ENCODE peak calls at places on chromosome 16, in eight cellular contexts. D is astrocyte of the spinal cord; F is endothelial cell; V is KG1; G is mesendoderm; N is testis; X is heart right ventricle; Q is activated effector memory CD4-positive, alpha-beta T cell treated with Interleukin-2 at 50 U/mL for 16 hours. U is an unnamed sample.

GRCh38 chr16:84294196-84295142 is at the start of gene WFDC1:
- DNase-seq in D (no peak), F (no peak), V (no peak), G (no peak), N (no peak), X (no peak), Q (no peak), U (no peak)

GRCh38 chr16:10959161-10959560 is 14.8 kb downstream of the CLEC16A start:
- DNase-seq in D (no peak), F (no peak), V (no peak), G (no peak), N (no peak), X (no peak), Q (no peak), U (no peak)

GRCh38 chr16:78134944-78135619 is 35.6 kb downstream of the WWOX start:
- DNase-seq in D (no peak), F (no peak), V (no peak), G (no peak), N (no peak), X (no peak), Q (no peak), U (no peak)

GRCh38 chr16:11681977-11682654 is 13.9 kb downstream of the SNN start:
- DNase-seq in D (no peak), F (no peak), V (no peak), G (no peak), N (no peak), X (no peak), Q (no peak), U (no peak)

GRCh38 chr16:57123216-57123968 is 31.0 kb downstream of the CPNE2 start:
- DNase-seq in D (no peak), F (no peak), V (no peak), G (no peak), N (no peak), X (no peak), Q (no peak), U (no peak)

GRCh38 chr16:82459580-82460256 is 167.1 kb upstream of the CDH13 start:
- DNase-seq in D (no peak), F (no peak), V (no peak), G (no peak), N (no peak), X (no peak), Q (no peak), U (no peak)

GRCh38 chr16:69182730-69183416 is 4.1 kb upstream of the SNTB2 start:
- DNase-seq in D (no peak), F (no peak), V (no peak), G (no peak), N (no peak), X (no peak), Q (no peak), U (no peak)

GRCh38 chr16:48030926-48031325 is 124.9 kb downstream of the ABCC12 start:
- DNase-seq in D (no peak), F (no peak), V (no peak), G (no peak), N (no peak), X (no peak), Q (no peak), U (no peak)

GRCh38 chr16:35752773-35753558 is 2293.6 kb downstream of the TP53TG3F start:
- DNase-seq in D (no peak), F (no peak), V (no peak), G (no peak), N (no peak), X (no peak), Q (no peak), U (no peak)

GRCh38 chr16:80619824-80620223 is 79.0 kb downstream of the DYNLRB2 start:
- DNase-seq in D (no peak), F (no peak), V (no peak), G (peak; percentile 14), N (no peak), X (no peak), Q (no peak), U (no peak)

GRCh38 chr16:795580-796229 is 4.8 kb downstream of the GNG13 start:
- DNase-seq in D (no peak), F (no peak), V (no peak), G (no peak), N (no peak), X (no peak), Q (no peak), U (no peak)

GRCh38 chr16:77723108-77723514 is 797 bp downstream of the NUDT7 start:
- DNase-seq in D (peak; percentile 66), F (peak; percentile 8), V (peak; percentile 5), G (no peak), N (no peak), X (peak; percentile 22), Q (peak; percentile 3), U (no peak)

GRCh38 chr16:58938856-58939255 is 204.7 kb upstream of the GOT2 start:
- DNase-seq in D (no peak), F (no peak), V (no peak), G (peak; percentile 40), N (no peak), X (no peak), Q (no peak), U (no peak)

GRCh38 chr16:47311738-47312505 is 148.9 kb downstream of the ITFG1 start:
- DNase-seq in D (peak; percentile 37), F (no peak), V (no peak), G (peak; percentile 29), N (no peak), X (no peak), Q (no peak), U (no peak)

GRCh38 chr16:65121870-65122723 is at the start of gene CDH11:
- DNase-seq in D (peak; percentile 91), F (peak; percentile 62), V (no peak), G (peak; percentile 81), N (peak; percentile 60), X (peak; percentile 53), Q (no peak), U (peak; percentile 74)

GRCh38 chr16:86835981-86836380 is 257.6 kb downstream of the FOXL1 start:
- DNase-seq in D (no peak), F (no peak), V (no peak), G (no peak), N (no peak), X (no peak), Q (no peak), U (no peak)

GRCh38 chr16:75206749-75207451 is at the start of gene CTRB2:
- DNase-seq in D (no peak), F (no peak), V (no peak), G (no peak), N (no peak), X (no peak), Q (no peak), U (no peak)

GRCh38 chr16:70157105-70157476 is 16.5 kb upstream of the CLEC18C start:
- DNase-seq in D (no peak), F (no peak), V (no peak), G (no peak), N (peak; percentile 18), X (no peak), Q (no peak), U (no peak)

GRCh38 chr16:67244387-67245188 is 2.7 kb downstream of the FHOD1 start:
- DNase-seq in D (peak; percentile 86), F (no peak), V (peak; percentile 89), G (peak; percentile 77), N (peak; percentile 56), X (peak; percentile 86), Q (peak; percentile 65), U (peak; percentile 83)

GRCh38 chr16:3716831-3717234 is 491 bp downstream of the TRAP1 start:
- DNase-seq in D (no peak), F (peak; percentile 18), V (peak; percentile 21), G (peak; percentile 29), N (peak; percentile 38), X (no peak), Q (no peak), U (no peak)

GRCh38 chr16:17368951-17369350 is 101.8 kb downstream of the XYLT1 start:
- DNase-seq in D (no peak), F (no peak), V (no peak), G (no peak), N (no peak), X (no peak), Q (peak; percentile 42), U (no peak)

GRCh38 chr16:57639172-57639571 is 10.7 kb downstream of the ADGRG1 start:
- DNase-seq in D (peak; percentile 36), F (peak; percentile 68), V (no peak), G (peak; percentile 89), N (peak; percentile 67), X (no peak), Q (no peak), U (no peak)

GRCh38 chr16:27579086-27579980 is 29.4 kb downstream of the KATNIP start:
- DNase-seq in D (no peak), F (no peak), V (no peak), G (no peak), N (no peak), X (no peak), Q (no peak), U (no peak)

GRCh38 chr16:15415411-15416070 is 18.8 kb upstream of the BMERB1 start:
- DNase-seq in D (peak; percentile 48), F (no peak), V (no peak), G (no peak), N (no peak), X (no peak), Q (no peak), U (no peak)

GRCh38 chr16:64417711-64418227 is 704.1 kb downstream of the CDH11 start:
- DNase-seq in D (peak; percentile 85), F (no peak), V (no peak), G (no peak), N (no peak), X (no peak), Q (no peak), U (no peak)

GRCh38 chr16:85593503-85594195 is 19.5 kb upstream of the GSE1 start:
- DNase-seq in D (no peak), F (no peak), V (no peak), G (no peak), N (no peak), X (no peak), Q (no peak), U (no peak)

GRCh38 chr16:24493859-24494258 is 45.5 kb upstream of the RBBP6 start:
- DNase-seq in D (no peak), F (no peak), V (no peak), G (no peak), N (no peak), X (no peak), Q (no peak), U (no peak)

GRCh38 chr16:84557504-84557903 is 53.0 kb upstream of the MEAK7 start:
- DNase-seq in D (peak; percentile 62), F (no peak), V (no peak), G (no peak), N (no peak), X (no peak), Q (no peak), U (no peak)

GRCh38 chr16:2470234-2470601 is 879 bp upstream of the NTN3 start:
- DNase-seq in D (no peak), F (no peak), V (no peak), G (no peak), N (no peak), X (no peak), Q (no peak), U (no peak)

GRCh38 chr16:11585460-11586374 is 1.0 kb downstream of the LITAF start:
- DNase-seq in D (no peak), F (no peak), V (peak; percentile 26), G (peak; percentile 39), N (peak; percentile 31), X (peak; percentile 33), Q (no peak), U (no peak)

GRCh38 chr16:20910781-20911321 is 10.3 kb downstream of the LYRM1 start:
- DNase-seq in D (peak; percentile 96), F (no peak), V (peak; percentile 8), G (no peak), N (no peak), X (no peak), Q (no peak), U (peak; percentile 47)